ENCODE peak calls at places on chromosome 2, in eight cellular contexts. Y, R, K, J, F, T, D and U are unnamed samples.

GRCh38 chr2:232229917-232230310 is 148.6 kb upstream of the ALPP start:
- DNase-seq in J (no peak), T (no peak), F (no peak), Y (no peak), R (peak; percentile 35), K (no peak), D (no peak), U (no peak)

GRCh38 chr2:112476434-112476833 is 5.5 kb upstream of the TTL start:
- DNase-seq in F (no peak), T (no peak), R (no peak), K (no peak), D (no peak), Y (no peak), J (no peak), U (no peak)

GRCh38 chr2:111024496-111024895 is 96.2 kb upstream of the BCL2L11 start:
- DNase-seq in D (no peak), F (no peak), J (no peak), K (no peak), Y (no peak), T (no peak), R (no peak), U (no peak)

GRCh38 chr2:60806988-60807681 is 51.1 kb downstream of the PAPOLG start:
- DNase-seq in K (no peak), J (no peak), R (peak; percentile 55), T (no peak), D (no peak), F (no peak), Y (peak; percentile 13), U (peak; percentile 32)

GRCh38 chr2:37802106-37802791 is 122.8 kb upstream of the RMDN2 start:
- DNase-seq in D (peak; percentile 80), F (no peak), R (no peak), J (no peak), T (no peak), K (no peak), Y (no peak), U (no peak)

GRCh38 chr2:67259581-67260347 is 137.4 kb upstream of the ETAA1 start:
- DNase-seq in T (no peak), J (peak; percentile 15), K (peak; percentile 43), R (peak; percentile 89), F (no peak), D (no peak), Y (no peak), U (no peak)

GRCh38 chr2:165863816-165864221 is 69.8 kb upstream of the GALNT3 start:
- DNase-seq in R (no peak), J (no peak), Y (no peak), D (no peak), K (no peak), F (no peak), T (no peak), U (no peak)

GRCh38 chr2:113977660-113978523 is 88.0 kb downstream of the ACTR3 start:
- DNase-seq in F (no peak), T (no peak), K (no peak), D (no peak), J (no peak), R (peak; percentile 62), Y (no peak), U (no peak)

GRCh38 chr2:198376677-198377076 is 572.3 kb downstream of the PLCL1 start:
- DNase-seq in R (peak; percentile 3), D (no peak), T (no peak), K (no peak), Y (no peak), J (no peak), F (no peak), U (no peak)

GRCh38 chr2:62774555-62775366 is 69.2 kb downstream of the EHBP1 start:
- DNase-seq in R (peak; percentile 70), F (no peak), D (no peak), K (no peak), J (no peak), T (no peak), Y (peak; percentile 57), U (no peak)

GRCh38 chr2:238060096-238060541 is 682 bp upstream of the SCLY start:
- DNase-seq in J (no peak), D (no peak), R (peak; percentile 22), T (no peak), F (no peak), K (no peak), Y (no peak), U (no peak)

GRCh38 chr2:17429130-17429529 is 89.1 kb downstream of the RAD51AP2 start:
- DNase-seq in J (no peak), R (peak; percentile 35), K (no peak), Y (no peak), F (no peak), T (no peak), D (no peak), U (no peak)

GRCh38 chr2:108945969-108946368 is 43.1 kb downstream of the EDAR start:
- DNase-seq in T (no peak), R (no peak), K (peak; percentile 94), J (peak; percentile 81), Y (no peak), D (no peak), F (no peak), U (no peak)

GRCh38 chr2:108946442-108946841 is 42.6 kb downstream of the EDAR start:
- DNase-seq in J (no peak), Y (no peak), T (no peak), R (no peak), K (no peak), D (no peak), F (no peak), U (no peak)

GRCh38 chr2:108942231-108943066 is 46.6 kb downstream of the EDAR start:
- DNase-seq in R (no peak), F (no peak), Y (no peak), K (no peak), J (no peak), D (no peak), T (no peak), U (no peak)

GRCh38 chr2:108943067-108943350 is 46.0 kb downstream of the EDAR start:
- DNase-seq in F (no peak), Y (no peak), J (no peak), K (no peak), T (no peak), D (no peak), R (no peak), U (no peak)

DNA sequence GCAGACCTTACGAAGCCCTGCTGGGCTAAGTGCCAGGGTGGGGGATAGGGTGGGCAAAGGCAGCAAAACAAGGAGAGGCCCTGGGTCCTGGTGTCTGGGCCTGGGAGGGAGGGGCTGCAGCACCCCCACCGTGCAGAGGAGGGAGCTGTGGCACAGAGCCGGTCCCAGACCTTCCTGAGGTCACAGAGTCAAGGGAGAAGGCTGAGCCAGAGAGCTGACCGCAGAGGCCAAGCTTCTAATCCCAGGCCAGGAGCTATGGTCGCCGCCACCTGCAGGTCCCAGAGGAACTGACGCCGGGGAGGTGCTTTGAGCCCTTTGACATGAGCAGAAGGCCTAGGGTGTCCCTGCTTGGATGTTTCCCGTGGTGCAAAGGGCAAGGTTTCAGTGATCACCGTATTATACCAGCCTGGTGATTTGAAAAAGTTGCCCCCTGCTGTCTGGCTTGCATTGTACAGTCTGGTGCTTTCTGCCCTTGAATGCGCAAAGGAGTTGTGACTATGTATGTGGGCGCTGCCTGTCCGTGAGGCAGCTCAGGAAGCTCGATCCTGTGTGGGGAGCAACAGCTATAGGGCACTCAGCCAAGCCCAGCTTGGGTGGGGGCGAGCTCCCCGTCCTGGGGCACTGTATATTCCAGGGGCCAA is 44.3 kb downstream of the EDAR start:
- DNase-seq in R (no peak), K (no peak), F (no peak), D (no peak), Y (no peak), J (no peak), T (no peak), U (no peak)
- TF ChIP-seq CTCF in R (peak; percentile 5), K (no peak), F (no peak), D (no peak), Y (no peak), J (no peak), T (no peak), U (peak; percentile 12)

DNA sequence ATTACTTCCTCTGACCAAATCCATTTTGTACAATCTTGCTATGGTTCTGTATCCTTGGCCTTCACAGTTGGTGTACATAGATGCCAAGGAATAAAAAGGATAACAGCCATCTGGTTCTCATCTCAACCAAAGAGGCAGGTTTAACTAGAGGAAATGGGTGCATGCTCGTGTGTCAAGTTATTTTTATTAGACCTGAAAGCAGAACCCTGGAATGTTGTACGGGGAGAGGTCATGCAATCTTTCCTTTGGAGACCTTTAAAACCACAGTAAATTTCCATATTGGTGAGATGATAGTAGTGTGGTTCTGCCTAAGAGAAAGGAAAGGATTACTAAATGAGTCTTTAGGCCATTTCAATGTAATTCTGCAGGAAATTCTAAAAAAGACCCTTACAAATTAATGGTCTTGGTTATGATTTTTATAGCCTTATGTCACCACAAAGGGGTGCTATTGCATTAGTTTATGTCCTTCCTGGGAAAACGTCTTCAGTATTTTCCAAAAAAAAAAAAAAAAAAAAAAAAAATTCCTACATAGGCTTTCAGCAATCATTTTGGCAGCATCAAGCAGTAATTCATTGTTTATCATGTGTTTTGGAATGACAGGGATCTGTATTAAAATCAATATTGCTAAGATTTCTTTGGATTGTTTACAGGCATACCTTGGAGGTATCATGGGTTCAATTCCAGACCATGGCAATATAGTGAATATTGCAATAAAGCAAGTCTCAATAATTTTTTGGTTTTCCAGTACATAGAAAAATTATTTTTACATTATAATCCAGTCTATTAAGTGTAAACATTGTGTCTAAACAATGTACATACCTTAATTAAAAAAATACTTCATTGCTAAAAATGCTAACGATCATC is 270.8 kb downstream of the NYAP2 start:
- DNase-seq in T (no peak), Y (peak; percentile 49), K (no peak), F (no peak), D (no peak), R (peak; percentile 78), J (no peak), U (no peak)
- TF ChIP-seq CTCF in T (no peak), Y (peak; percentile 41), K (peak; percentile 54), F (peak; percentile 5), D (peak; percentile 40), R (peak; percentile 49), J (no peak), U (peak; percentile 72)

DNA sequence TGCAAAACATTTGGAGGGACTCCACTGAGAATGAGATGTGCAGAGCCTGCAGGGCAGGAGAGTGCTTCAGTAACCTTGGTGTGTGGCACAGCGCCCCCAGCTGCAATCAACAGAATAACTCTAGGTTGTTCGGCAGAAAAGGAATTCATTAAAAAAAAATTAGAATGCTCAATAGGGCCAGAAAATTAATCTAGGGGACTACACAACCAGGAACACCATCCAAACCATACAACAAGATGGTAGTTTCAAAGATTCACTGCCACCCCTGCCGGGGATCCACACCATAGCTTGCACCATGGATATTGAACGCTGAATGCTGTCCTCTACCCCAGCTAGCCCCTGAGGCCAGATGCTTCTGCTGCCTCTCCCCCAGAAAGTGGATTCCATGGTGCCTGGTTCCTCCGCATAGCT is 50.1 kb downstream of the THUMPD2 start:
- DNase-seq in Y (peak; percentile 72), T (peak; percentile 35), J (no peak), D (peak; percentile 53), R (peak; percentile 55), K (peak; percentile 39), F (no peak), U (peak; percentile 43)
- TF ChIP-seq CTCF in Y (peak; percentile 87), T (no peak), J (no peak), D (peak; percentile 62), R (peak; percentile 79), K (peak; percentile 34), F (peak; percentile 50), U (peak; percentile 68)

DNA sequence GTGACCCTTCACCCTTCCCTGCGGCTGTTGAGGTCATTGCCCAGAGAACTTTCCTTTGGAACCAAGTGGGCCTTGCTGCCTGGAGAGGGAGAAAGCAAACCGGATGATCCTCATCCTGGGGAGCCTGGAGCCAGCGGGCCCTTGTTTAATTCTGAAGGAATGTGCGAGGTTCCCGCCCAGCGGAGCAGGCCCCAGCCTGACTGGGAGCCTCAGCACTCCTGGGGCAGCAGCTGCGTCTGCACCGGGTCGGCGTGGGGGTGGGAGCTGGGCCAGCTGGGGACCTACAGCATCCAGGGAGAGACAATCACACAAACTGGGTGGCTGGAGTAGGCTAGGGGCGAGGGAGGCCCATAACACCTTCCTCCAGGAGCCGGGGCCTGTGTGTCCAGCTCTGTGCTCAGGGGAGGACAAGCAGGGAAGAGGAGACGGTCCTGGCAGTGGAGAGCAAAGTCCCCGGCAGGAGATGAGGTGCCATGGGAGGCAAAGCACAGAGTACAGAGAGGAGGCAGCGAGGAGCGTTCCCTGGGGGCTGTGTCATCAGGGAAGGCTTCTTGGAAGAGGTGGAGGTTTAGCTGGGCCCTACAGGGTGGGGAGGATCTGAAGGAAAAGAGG is 61.9 kb upstream of the HAAO start:
- DNase-seq in K (peak; percentile 83), J (peak; percentile 63), R (no peak), T (no peak), F (peak; percentile 83), Y (no peak), D (no peak), U (no peak)
- TF ChIP-seq CTCF in K (no peak), J (no peak), R (no peak), T (no peak), F (no peak), Y (no peak), D (no peak), U (no peak)